ENCODE peak calls at places on chromosomes 16 and 17, in four cellular contexts. One of them, this sample, is unnamed.
A peak's percentile ranks its signal among the peaks of the same experiment; 100 is the strongest.

GRCh38 chr17:48624118-48624517 is 2.0 kb downstream of the HOXB9 start:
- DNase-seq in NCI-H2029 treated with DMSO at 0.1 percent for 48 hours: no peak
- DNase-seq in GM04504: no peak
- DNase-seq in amygdala: no peak
- DNase-seq in this sample: no peak

GRCh38 chr17:80976718-80977117 is 14.9 kb upstream of the CHMP6 start:
- DNase-seq in NCI-H2029 treated with DMSO at 0.1 percent for 48 hours: no peak
- DNase-seq in GM04504: no peak
- DNase-seq in amygdala: no peak
- DNase-seq in this sample: no peak

GRCh38 chr17:10119203-10120112 is 78.9 kb downstream of the GAS7 start:
- DNase-seq in NCI-H2029 treated with DMSO at 0.1 percent for 48 hours: no peak
- DNase-seq in GM04504: no peak
- DNase-seq in amygdala: no peak
- DNase-seq in this sample: no peak

GRCh38 chr16:30472328-30472942 is at the start of gene ITGAL:
- DNase-seq in NCI-H2029 treated with DMSO at 0.1 percent for 48 hours: no peak
- DNase-seq in GM04504: no peak
- DNase-seq in amygdala: no peak
- DNase-seq in this sample: no peak

GRCh38 chr17:29645516-29646051 is 22.9 kb upstream of the CORO6 start:
- DNase-seq in NCI-H2029 treated with DMSO at 0.1 percent for 48 hours: no peak
- DNase-seq in GM04504: peak; percentile 81
- DNase-seq in amygdala: no peak
- DNase-seq in this sample: no peak

GRCh38 chr17:73566905-73567782 is 77.1 kb downstream of the SDK2 start:
- DNase-seq in NCI-H2029 treated with DMSO at 0.1 percent for 48 hours: no peak
- DNase-seq in GM04504: no peak
- DNase-seq in amygdala: no peak
- DNase-seq in this sample: no peak

GRCh38 chr17:4054446-4054845 is 88.4 kb downstream of the ZZEF1 start:
- DNase-seq in NCI-H2029 treated with DMSO at 0.1 percent for 48 hours: no peak
- DNase-seq in GM04504: no peak
- DNase-seq in amygdala: no peak
- DNase-seq in this sample: no peak

GRCh38 chr17:10754109-10754508 is 24.3 kb upstream of the TMEM220 start:
- DNase-seq in NCI-H2029 treated with DMSO at 0.1 percent for 48 hours: no peak
- DNase-seq in GM04504: no peak
- DNase-seq in amygdala: no peak
- DNase-seq in this sample: peak; percentile 41

GRCh38 chr16:53839150-53839549 is 135.2 kb downstream of the FTO start:
- DNase-seq in NCI-H2029 treated with DMSO at 0.1 percent for 48 hours: no peak
- DNase-seq in GM04504: no peak
- DNase-seq in amygdala: no peak
- DNase-seq in this sample: no peak

GRCh38 chr17:21029032-21029431 is 13.8 kb downstream of the USP22 start:
- DNase-seq in NCI-H2029 treated with DMSO at 0.1 percent for 48 hours: no peak
- DNase-seq in GM04504: peak; percentile 66
- DNase-seq in amygdala: no peak
- DNase-seq in this sample: no peak

GRCh38 chr16:9793623-9794022 is 388.6 kb downstream of the GRIN2A start:
- DNase-seq in NCI-H2029 treated with DMSO at 0.1 percent for 48 hours: no peak
- DNase-seq in GM04504: no peak
- DNase-seq in amygdala: no peak
- DNase-seq in this sample: no peak

GRCh38 chr16:28544998-28545397 is 6.2 kb upstream of the NUPR1 start:
- DNase-seq in NCI-H2029 treated with DMSO at 0.1 percent for 48 hours: no peak
- DNase-seq in GM04504: no peak
- DNase-seq in amygdala: no peak
- DNase-seq in this sample: no peak

GRCh38 chr17:64773836-64774761 is 112.0 kb upstream of the SMURF2 start:
- DNase-seq in NCI-H2029 treated with DMSO at 0.1 percent for 48 hours: peak; percentile 38
- DNase-seq in GM04504: peak; percentile 16
- DNase-seq in amygdala: no peak
- DNase-seq in this sample: peak; percentile 79

GRCh38 chr17:28494445-28495188 is 11.5 kb upstream of the FOXN1 start:
- DNase-seq in NCI-H2029 treated with DMSO at 0.1 percent for 48 hours: no peak
- DNase-seq in GM04504: peak; percentile 40
- DNase-seq in amygdala: peak; percentile 54
- DNase-seq in this sample: peak; percentile 99

GRCh38 chr17:44804301-44805061 is 25.6 kb downstream of the GJC1 start:
- DNase-seq in NCI-H2029 treated with DMSO at 0.1 percent for 48 hours: no peak
- DNase-seq in GM04504: no peak
- DNase-seq in amygdala: no peak
- DNase-seq in this sample: no peak

GRCh38 chr16:56985288-56985961 is 3.9 kb upstream of the NLRC5 start:
- DNase-seq in NCI-H2029 treated with DMSO at 0.1 percent for 48 hours: no peak
- DNase-seq in GM04504: peak; percentile 75
- DNase-seq in amygdala: no peak
- DNase-seq in this sample: peak; percentile 78

GRCh38 chr16:12805091-12805490 is 1.4 kb upstream of the CPPED1 start:
- DNase-seq in NCI-H2029 treated with DMSO at 0.1 percent for 48 hours: no peak
- DNase-seq in GM04504: no peak
- DNase-seq in amygdala: no peak
- DNase-seq in this sample: no peak

GRCh38 chr17:62134397-62134796 is 69.3 kb upstream of the MED13 start:
- DNase-seq in NCI-H2029 treated with DMSO at 0.1 percent for 48 hours: no peak
- DNase-seq in GM04504: no peak
- DNase-seq in amygdala: no peak
- DNase-seq in this sample: no peak

GRCh38 chr17:17042851-17043667 is 802 bp downstream of the MPRIP start:
- DNase-seq in NCI-H2029 treated with DMSO at 0.1 percent for 48 hours: no peak
- DNase-seq in GM04504: no peak
- DNase-seq in amygdala: no peak
- DNase-seq in this sample: no peak

GRCh38 chr16:82368041-82368440 is 198.0 kb upstream of the MPHOSPH6 start:
- DNase-seq in NCI-H2029 treated with DMSO at 0.1 percent for 48 hours: no peak
- DNase-seq in GM04504: peak; percentile 4
- DNase-seq in amygdala: no peak
- DNase-seq in this sample: no peak

GRCh38 chr16:84016477-84016876 is 26.1 kb downstream of the SLC38A8 start:
- DNase-seq in NCI-H2029 treated with DMSO at 0.1 percent for 48 hours: no peak
- DNase-seq in GM04504: no peak
- DNase-seq in amygdala: no peak
- DNase-seq in this sample: no peak

GRCh38 chr16:75924397-75924796 is 198.1 kb upstream of the CPHXL start:
- DNase-seq in NCI-H2029 treated with DMSO at 0.1 percent for 48 hours: no peak
- DNase-seq in GM04504: no peak
- DNase-seq in amygdala: no peak
- DNase-seq in this sample: no peak

GRCh38 chr16:19252904-19253303 is 32.6 kb upstream of the CLEC19A start:
- DNase-seq in NCI-H2029 treated with DMSO at 0.1 percent for 48 hours: no peak
- DNase-seq in GM04504: no peak
- DNase-seq in amygdala: no peak
- DNase-seq in this sample: no peak

GRCh38 chr16:88050952-88051660 is 99.9 kb downstream of the BANP start:
- DNase-seq in NCI-H2029 treated with DMSO at 0.1 percent for 48 hours: no peak
- DNase-seq in GM04504: no peak
- DNase-seq in amygdala: no peak
- DNase-seq in this sample: no peak

GRCh38 chr16:75116911-75117245 is 298 bp upstream of the LDHD start:
- DNase-seq in NCI-H2029 treated with DMSO at 0.1 percent for 48 hours: no peak
- DNase-seq in GM04504: no peak
- DNase-seq in amygdala: no peak
- DNase-seq in this sample: no peak

GRCh38 chr16:25048146-25048618 is 33.0 kb upstream of the ARHGAP17 start:
- DNase-seq in NCI-H2029 treated with DMSO at 0.1 percent for 48 hours: no peak
- DNase-seq in GM04504: no peak
- DNase-seq in amygdala: no peak
- DNase-seq in this sample: no peak

GRCh38 chr17:44362964-44363612 is 565 bp downstream of the FAM171A2 start:
- DNase-seq in NCI-H2029 treated with DMSO at 0.1 percent for 48 hours: no peak
- DNase-seq in GM04504: no peak
- DNase-seq in amygdala: no peak
- DNase-seq in this sample: no peak

GRCh38 chr16:88781140-88782077 is 3.6 kb downstream of the PIEZO1 start:
- DNase-seq in NCI-H2029 treated with DMSO at 0.1 percent for 48 hours: no peak
- DNase-seq in GM04504: no peak
- DNase-seq in amygdala: no peak
- DNase-seq in this sample: peak; percentile 64

GRCh38 chr16:87135631-87136030 is 181.6 kb downstream of the C16orf95 start:
- DNase-seq in NCI-H2029 treated with DMSO at 0.1 percent for 48 hours: no peak
- DNase-seq in GM04504: no peak
- DNase-seq in amygdala: no peak
- DNase-seq in this sample: no peak

This sample was measured in 8988T.